ENCODE peak calls at places on chromosome 5, in eight cellular contexts. One of them, this sample, is unnamed.

GRCh38 chr5:122430328-122430586 is 118.2 kb downstream of the SNCAIP start:
- ATAC-seq in upper lobe of left lung: no peak
- ATAC-seq in HCT116: no peak
- ATAC-seq in Panc1: no peak
- ATAC-seq in GM23338: no peak
- ATAC-seq in K562: no peak
- ATAC-seq in HepG2: no peak
- ATAC-seq in GM12878: no peak
- ATAC-seq in this sample: no peak

GRCh38 chr5:176646707-176647029 is 616 bp upstream of the TSPAN17 start:
- ATAC-seq in upper lobe of left lung: no peak
- ATAC-seq in K562: no peak
- ATAC-seq in HepG2: no peak
- ATAC-seq in GM23338: no peak
- ATAC-seq in GM12878: peak
- ATAC-seq in Panc1: peak
- ATAC-seq in HCT116: peak
- ATAC-seq in this sample: no peak

GRCh38 chr5:42547146-42547545 is 123.9 kb downstream of the GHR start:
- ATAC-seq in GM12878: no peak
- ATAC-seq in GM23338: no peak
- ATAC-seq in Panc1: no peak
- ATAC-seq in K562: no peak
- ATAC-seq in HCT116: no peak
- ATAC-seq in upper lobe of left lung: peak
- ATAC-seq in HepG2: no peak
- ATAC-seq in this sample: no peak

GRCh38 chr5:117149312-117149711 is 574.7 kb upstream of the SEMA6A start:
- ATAC-seq in GM12878: no peak
- ATAC-seq in GM23338: no peak
- ATAC-seq in HCT116: no peak
- ATAC-seq in Panc1: no peak
- ATAC-seq in HepG2: no peak
- ATAC-seq in K562: no peak
- ATAC-seq in upper lobe of left lung: no peak
- ATAC-seq in this sample: no peak

GRCh38 chr5:36614657-36615308 is 8.4 kb downstream of the SLC1A3 start:
- ATAC-seq in HCT116: no peak
- ATAC-seq in upper lobe of left lung: no peak
- ATAC-seq in Panc1: no peak
- ATAC-seq in K562: no peak
- ATAC-seq in GM23338: no peak
- ATAC-seq in GM12878: no peak
- ATAC-seq in HepG2: no peak
- ATAC-seq in this sample: no peak

GRCh38 chr5:39194466-39195136 is 24.8 kb downstream of the FYB1 start:
- ATAC-seq in HCT116: no peak
- ATAC-seq in GM23338: no peak
- ATAC-seq in HepG2: peak
- ATAC-seq in Panc1: no peak
- ATAC-seq in upper lobe of left lung: peak
- ATAC-seq in GM12878: no peak
- ATAC-seq in K562: peak
- ATAC-seq in this sample: no peak

GRCh38 chr5:138738399-138738798 is 14.8 kb upstream of the CTNNA1 start:
- ATAC-seq in HepG2: no peak
- ATAC-seq in upper lobe of left lung: no peak
- ATAC-seq in K562: no peak
- ATAC-seq in Panc1: no peak
- ATAC-seq in HCT116: no peak
- ATAC-seq in GM12878: no peak
- ATAC-seq in GM23338: no peak
- ATAC-seq in this sample: no peak

GRCh38 chr5:54446169-54446786 is 9.2 kb upstream of the HSPB3 start:
- ATAC-seq in upper lobe of left lung: peak
- ATAC-seq in HepG2: no peak
- ATAC-seq in GM12878: no peak
- ATAC-seq in K562: no peak
- ATAC-seq in HCT116: no peak
- ATAC-seq in GM23338: no peak
- ATAC-seq in Panc1: no peak
- ATAC-seq in this sample: no peak

GRCh38 chr5:60870857-60871256 is 26.8 kb upstream of the ELOVL7 start:
- ATAC-seq in GM12878: no peak
- ATAC-seq in K562: no peak
- ATAC-seq in HepG2: no peak
- ATAC-seq in HCT116: no peak
- ATAC-seq in GM23338: no peak
- ATAC-seq in upper lobe of left lung: no peak
- ATAC-seq in Panc1: no peak
- ATAC-seq in this sample: no peak

GRCh38 chr5:107263387-107264003 is 407.2 kb downstream of the EFNA5 start:
- ATAC-seq in HCT116: no peak
- ATAC-seq in GM23338: no peak
- ATAC-seq in K562: no peak
- ATAC-seq in HepG2: no peak
- ATAC-seq in Panc1: no peak
- ATAC-seq in upper lobe of left lung: no peak
- ATAC-seq in GM12878: peak
- ATAC-seq in this sample: no peak

GRCh38 chr5:131413605-131414559 is 150.0 kb downstream of the CDC42SE2 start:
- ATAC-seq in HepG2: no peak
- ATAC-seq in K562: no peak
- ATAC-seq in Panc1: no peak
- ATAC-seq in GM23338: no peak
- ATAC-seq in HCT116: no peak
- ATAC-seq in GM12878: peak
- ATAC-seq in upper lobe of left lung: no peak
- ATAC-seq in this sample: no peak

DNA sequence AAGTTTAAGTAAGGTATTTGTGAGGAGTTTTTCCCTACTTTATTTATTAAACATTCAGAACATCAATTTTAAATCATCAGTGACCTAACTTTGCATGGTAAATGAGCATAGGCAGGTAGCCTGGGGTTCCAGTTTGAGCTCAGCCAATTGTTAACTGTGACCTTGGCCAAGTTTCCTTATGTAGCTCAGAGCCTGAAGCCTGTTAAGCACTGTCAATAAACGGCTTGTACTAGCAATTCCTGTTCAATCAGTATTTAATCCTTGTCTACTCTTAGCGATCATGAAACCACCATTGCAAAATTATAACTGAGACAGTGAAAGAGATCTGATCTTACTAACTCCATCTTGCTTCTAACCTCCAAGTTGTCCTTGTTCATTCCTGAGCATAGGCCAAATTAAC is 4.7 kb upstream of the SOWAHA start:
- ATAC-seq in upper lobe of left lung: no peak
- ATAC-seq in GM23338: no peak
- ATAC-seq in HCT116: no peak
- ATAC-seq in HepG2: peak
- ATAC-seq in GM12878: no peak
- ATAC-seq in K562: no peak
- ATAC-seq in Panc1: no peak
- ATAC-seq in this sample: no peak
- H3K27ac ChIP-seq in upper lobe of left lung: no peak
- H3K27ac ChIP-seq in GM23338: no peak
- H3K27ac ChIP-seq in HCT116: no peak
- H3K27ac ChIP-seq in HepG2: peak
- H3K27ac ChIP-seq in GM12878: no peak
- H3K27ac ChIP-seq in K562: no peak
- H3K27ac ChIP-seq in Panc1: no peak
- H3K27ac ChIP-seq in this sample: no peak

GRCh38 chr5:151463137-151464029 is 16.0 kb downstream of the SLC36A1 start:
- ATAC-seq in GM12878: no peak
- ATAC-seq in Panc1: no peak
- ATAC-seq in upper lobe of left lung: no peak
- ATAC-seq in HepG2: peak
- ATAC-seq in K562: no peak
- ATAC-seq in GM23338: peak
- ATAC-seq in HCT116: no peak
- ATAC-seq in this sample: no peak
- TF ChIP-seq POLR2AphosphoS5 in GM12878: no peak
- TF ChIP-seq POLR2AphosphoS5 in Panc1: no peak
- TF ChIP-seq POLR2AphosphoS5 in upper lobe of left lung: no peak
- TF ChIP-seq POLR2AphosphoS5 in HepG2: no peak
- TF ChIP-seq POLR2AphosphoS5 in K562: no peak
- TF ChIP-seq POLR2AphosphoS5 in GM23338: no peak
- TF ChIP-seq POLR2AphosphoS5 in HCT116: no peak
- TF ChIP-seq POLR2AphosphoS5 in this sample: no peak

GRCh38 chr5:141843156-141843927 is 34.9 kb downstream of the PCDH1 start:
- ATAC-seq in Panc1: no peak
- ATAC-seq in GM12878: no peak
- ATAC-seq in K562: no peak
- ATAC-seq in upper lobe of left lung: no peak
- ATAC-seq in HCT116: peak
- ATAC-seq in GM23338: peak
- ATAC-seq in HepG2: no peak
- ATAC-seq in this sample: no peak
- H3K27ac ChIP-seq in Panc1: no peak
- H3K27ac ChIP-seq in GM12878: no peak
- H3K27ac ChIP-seq in K562: no peak
- H3K27ac ChIP-seq in upper lobe of left lung: peak
- H3K27ac ChIP-seq in HCT116: no peak
- H3K27ac ChIP-seq in GM23338: peak
- H3K27ac ChIP-seq in HepG2: no peak
- H3K27ac ChIP-seq in this sample: peak

GRCh38 chr5:34656700-34657549 is 797 bp downstream of the RAI14 start:
- ATAC-seq in upper lobe of left lung: peak
- ATAC-seq in GM12878: peak
- ATAC-seq in Panc1: peak
- ATAC-seq in HCT116: peak
- ATAC-seq in K562: peak
- ATAC-seq in HepG2: peak
- ATAC-seq in GM23338: peak
- ATAC-seq in this sample: peak

GRCh38 chr5:34655354-34655991 is 655 bp upstream of the RAI14 start:
- ATAC-seq in Panc1: peak
- ATAC-seq in upper lobe of left lung: peak
- ATAC-seq in K562: peak
- ATAC-seq in GM12878: peak
- ATAC-seq in GM23338: peak
- ATAC-seq in HepG2: peak
- ATAC-seq in HCT116: peak
- ATAC-seq in this sample: peak

GRCh38 chr5:34658023-34658422 is 1.9 kb downstream of the RAI14 start:
- ATAC-seq in upper lobe of left lung: no peak
- ATAC-seq in HepG2: no peak
- ATAC-seq in K562: no peak
- ATAC-seq in GM23338: no peak
- ATAC-seq in HCT116: no peak
- ATAC-seq in GM12878: no peak
- ATAC-seq in Panc1: no peak
- ATAC-seq in this sample: no peak

GRCh38 chr5:34657550-34657921 is 1.4 kb downstream of the RAI14 start:
- ATAC-seq in K562: no peak
- ATAC-seq in GM23338: peak
- ATAC-seq in upper lobe of left lung: no peak
- ATAC-seq in HepG2: peak
- ATAC-seq in HCT116: no peak
- ATAC-seq in GM12878: no peak
- ATAC-seq in Panc1: peak
- ATAC-seq in this sample: no peak

GRCh38 chr5:34656001-34656699 is at the start of gene RAI14:
- ATAC-seq in upper lobe of left lung: peak
- ATAC-seq in GM12878: peak
- ATAC-seq in GM23338: peak
- ATAC-seq in K562: peak
- ATAC-seq in Panc1: peak
- ATAC-seq in HepG2: peak
- ATAC-seq in HCT116: peak
- ATAC-seq in this sample: peak
- TF ChIP-seq POLR2AphosphoS5 in upper lobe of left lung: peak
- TF ChIP-seq POLR2AphosphoS5 in GM12878: no peak
- TF ChIP-seq POLR2AphosphoS5 in GM23338: peak
- TF ChIP-seq POLR2AphosphoS5 in K562: peak
- TF ChIP-seq POLR2AphosphoS5 in Panc1: no peak
- TF ChIP-seq POLR2AphosphoS5 in HepG2: no peak
- TF ChIP-seq POLR2AphosphoS5 in HCT116: peak
- TF ChIP-seq POLR2AphosphoS5 in this sample: peak

DNA sequence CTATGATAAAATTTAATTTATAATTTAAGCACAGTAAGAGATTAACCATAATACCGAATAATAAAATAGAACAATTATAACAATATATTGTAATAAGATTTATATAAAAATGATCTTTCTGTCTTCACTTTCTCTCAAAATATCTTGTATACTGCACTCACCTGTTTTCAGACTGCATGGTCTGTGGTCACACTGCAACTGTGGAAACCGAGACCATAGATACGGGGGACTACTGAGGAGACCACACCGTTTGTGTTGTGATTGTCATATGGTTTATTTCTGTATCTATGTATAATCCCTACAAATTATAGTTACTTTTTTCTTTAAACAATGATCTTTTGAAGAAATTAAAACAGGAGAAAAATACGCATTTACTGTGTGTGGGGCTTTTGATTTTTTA is 78.8 kb upstream of the TNFAIP8 start:
- ATAC-seq in GM12878: peak
- ATAC-seq in HCT116: no peak
- ATAC-seq in Panc1: no peak
- ATAC-seq in GM23338: no peak
- ATAC-seq in K562: no peak
- ATAC-seq in upper lobe of left lung: no peak
- ATAC-seq in HepG2: no peak
- ATAC-seq in this sample: no peak
- H3K27ac ChIP-seq in GM12878: peak
- H3K27ac ChIP-seq in HCT116: no peak
- H3K27ac ChIP-seq in Panc1: no peak
- H3K27ac ChIP-seq in GM23338: no peak
- H3K27ac ChIP-seq in K562: no peak
- H3K27ac ChIP-seq in upper lobe of left lung: no peak
- H3K27ac ChIP-seq in HepG2: no peak
- H3K27ac ChIP-seq in this sample: no peak

GRCh38 chr5:2836133-2836532 is 84.7 kb upstream of the IRX2 start:
- ATAC-seq in GM12878: no peak
- ATAC-seq in Panc1: no peak
- ATAC-seq in K562: no peak
- ATAC-seq in GM23338: no peak
- ATAC-seq in HCT116: no peak
- ATAC-seq in upper lobe of left lung: no peak
- ATAC-seq in HepG2: no peak
- ATAC-seq in this sample: no peak
- TF ChIP-seq POLR2AphosphoS5 in GM12878: no peak
- TF ChIP-seq POLR2AphosphoS5 in Panc1: no peak
- TF ChIP-seq POLR2AphosphoS5 in K562: no peak
- TF ChIP-seq POLR2AphosphoS5 in GM23338: no peak
- TF ChIP-seq POLR2AphosphoS5 in HCT116: no peak
- TF ChIP-seq POLR2AphosphoS5 in upper lobe of left lung: no peak
- TF ChIP-seq POLR2AphosphoS5 in HepG2: no peak
- TF ChIP-seq POLR2AphosphoS5 in this sample: no peak

GRCh38 chr5:77428033-77428432 is 64.1 kb downstream of the WDR41 start:
- ATAC-seq in GM23338: no peak
- ATAC-seq in Panc1: no peak
- ATAC-seq in HepG2: no peak
- ATAC-seq in GM12878: no peak
- ATAC-seq in upper lobe of left lung: peak
- ATAC-seq in K562: no peak
- ATAC-seq in HCT116: no peak
- ATAC-seq in this sample: no peak
- H3K27ac ChIP-seq in GM23338: no peak
- H3K27ac ChIP-seq in Panc1: no peak
- H3K27ac ChIP-seq in HepG2: no peak
- H3K27ac ChIP-seq in GM12878: no peak
- H3K27ac ChIP-seq in upper lobe of left lung: no peak
- H3K27ac ChIP-seq in K562: no peak
- H3K27ac ChIP-seq in HCT116: no peak
- H3K27ac ChIP-seq in this sample: no peak

This sample was measured in gastroesophageal sphincter.